ENCODE peak calls at places on chromosomes 4 and X, in eight cellular contexts. T is cardiac fibroblast; K is Kasumi-1; G is substantia nigra; O is NCI-H1105 treated with DMSO at 0.1 percent for 48 hours; F is bronchial epithelial cell; B is lower leg skin; M is stimulated activated CD4-positive, alpha-beta T cell treated with anti-CD3 and anti-CD28 coated beads, Interleukin-4, amount 100 ng/mL, for 1 hour. Y is an unnamed sample.

GRCh38 chr4:7387925-7388324 is 46.8 kb downstream of the PSAPL1 start:
- DNase-seq in K (no peak), G (no peak), F (no peak), O (no peak), M (no peak), T (no peak), B (no peak), Y (no peak)

GRCh38 chr4:156568041-156568440 is 403.6 kb downstream of the PDGFC start:
- DNase-seq in M (no peak), O (no peak), G (no peak), K (no peak), F (peak; percentile 95), T (no peak), B (no peak), Y (no peak)

GRCh38 chrX:56233682-56234081 is 1.5 kb downstream of the KLF8 start:
- DNase-seq in F (peak; percentile 79), K (no peak), G (no peak), O (no peak), T (peak; percentile 63), B (peak; percentile 87), M (no peak), Y (peak; percentile 35)

GRCh38 chrX:18428006-18428405 is 2.6 kb downstream of the CDKL5 start:
- DNase-seq in G (no peak), O (no peak), B (no peak), M (no peak), F (no peak), T (no peak), K (no peak), Y (no peak)

GRCh38 chrX:106897259-106897658 is 5.9 kb downstream of the RIPPLY1 start:
- DNase-seq in B (no peak), K (no peak), F (peak; percentile 56), T (peak; percentile 81), M (no peak), G (no peak), O (no peak), Y (no peak)

GRCh38 chr4:133550436-133550835 is 401.3 kb downstream of the PCDH10 start:
- DNase-seq in G (no peak), M (no peak), F (no peak), B (no peak), K (no peak), O (no peak), T (no peak), Y (no peak)

GRCh38 chr4:5708171-5708828 is at the start of gene EVC2:
- DNase-seq in B (peak; percentile 96), O (no peak), G (no peak), M (peak; percentile 34), F (peak; percentile 33), T (peak; percentile 56), K (peak; percentile 28), Y (peak; percentile 29)

GRCh38 chr4:95091272-95091671 is 333.5 kb downstream of the BMPR1B start:
- DNase-seq in M (no peak), O (no peak), F (peak; percentile 44), K (no peak), G (no peak), T (peak; percentile 48), B (no peak), Y (no peak)

GRCh38 chr4:184331155-184331995 is 113.7 kb upstream of the ENPP6 start:
- DNase-seq in F (peak; percentile 59), B (no peak), O (no peak), M (no peak), T (no peak), G (no peak), K (peak; percentile 43), Y (no peak)

GRCh38 chr4:74033721-74034120 is 4.8 kb downstream of the CXCL3 start:
- DNase-seq in G (no peak), B (no peak), F (peak; percentile 92), O (no peak), K (no peak), M (no peak), T (peak; percentile 88), Y (no peak)

GRCh38 chr4:181909368-181909767 is 333.8 kb upstream of the TENM3 start:
- DNase-seq in O (no peak), K (no peak), M (no peak), F (peak; percentile 9), G (no peak), T (peak; percentile 75), B (no peak), Y (peak; percentile 18)

Y was measured in kidney glomerular epithelial cell.